ENCODE peak calls at places on chromosomes 6 and 20, in nine cellular contexts. F, U, D, W, Y, Q, L, N and R are unnamed samples.

GRCh38 chr6:14645221-14645620 is 527.6 kb downstream of the CD83 start:
- DNase-seq in W (no peak), U (no peak), Y (no peak), D (no peak), N (no peak), F (no peak), L (no peak), Q (no peak), R (no peak)

GRCh38 chr20:49385471-49385870 is 97.0 kb downstream of the KCNB1 start:
- DNase-seq in F (no peak), U (no peak), L (no peak), D (no peak), N (peak; percentile 36), Y (no peak), Q (peak; percentile 68), W (no peak), R (no peak)

GRCh38 chr20:36941403-36941835 is 10.1 kb downstream of the SAMHD1 start:
- DNase-seq in Y (no peak), U (no peak), W (no peak), N (no peak), F (no peak), L (no peak), D (no peak), Q (peak; percentile 21), R (no peak)

GRCh38 chr20:1933465-1933870 is 38.3 kb downstream of the SIRPA start:
- DNase-seq in Q (peak; percentile 87), U (no peak), F (no peak), D (peak; percentile 52), W (no peak), Y (peak; percentile 25), L (no peak), N (no peak), R (peak; percentile 87)

GRCh38 chr6:143999406-143999805 is 8.7 kb downstream of the PLAGL1 start:
- DNase-seq in Q (peak; percentile 79), L (no peak), D (no peak), U (no peak), Y (no peak), F (no peak), W (no peak), N (no peak), R (no peak)

GRCh38 chr6:32944265-32944664 is 3.4 kb upstream of the HLA-DMB start:
- DNase-seq in L (no peak), D (peak; percentile 56), W (no peak), Y (no peak), Q (no peak), F (peak; percentile 42), U (no peak), N (no peak), R (no peak)

GRCh38 chr6:129667621-129668020 is 42.4 kb downstream of the ARHGAP18 start:
- DNase-seq in F (no peak), U (no peak), N (no peak), Y (no peak), Q (peak; percentile 48), L (no peak), W (no peak), D (peak; percentile 67), R (no peak)

GRCh38 chr6:34771727-34772126 is 14.4 kb downstream of the SNRPC start:
- DNase-seq in Q (peak; percentile 78), U (no peak), L (no peak), F (no peak), W (no peak), D (no peak), N (no peak), Y (no peak), R (no peak)

DNA sequence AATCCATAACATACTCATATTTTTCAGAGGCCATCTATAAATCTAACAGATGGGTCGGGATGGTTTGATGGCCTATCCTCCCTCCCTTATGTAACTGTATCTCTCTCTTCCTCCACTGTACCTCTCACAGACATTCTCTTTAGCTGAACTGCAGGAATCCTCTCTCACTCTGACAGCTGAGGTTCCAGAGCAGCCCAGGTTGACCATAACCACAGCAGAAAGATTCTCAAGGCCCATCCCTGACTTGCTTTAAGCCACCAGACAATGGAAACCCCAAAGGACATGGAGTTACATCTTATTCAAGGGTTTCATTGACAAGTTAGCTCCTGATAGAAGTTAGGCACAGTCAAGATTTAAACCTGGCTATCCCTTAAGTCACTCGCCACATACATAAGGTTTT is 112.6 kb downstream of the ZMYND8 start:
- DNase-seq in W (no peak), D (no peak), Y (no peak), L (no peak), Q (no peak), N (no peak), U (no peak), F (no peak), R (no peak)
- H3K4me1 ChIP-seq in W (no peaks in the 10 kb centered on the region), D (peaks cover 10% of the 10 kb centered on the region), Y (no peaks in the 10 kb centered on the region), L (peaks cover 5% of the 10 kb centered on the region), Q (no peaks in the 10 kb centered on the region), N (no peaks in the 10 kb centered on the region), U (no peaks in the 10 kb centered on the region), F (no peaks in the 10 kb centered on the region), R (no peaks in the 10 kb centered on the region)

GRCh38 chr6:75752365-75752764 is 3.3 kb downstream of the MYO6 start:
- DNase-seq in Y (no peak), F (no peak), Q (peak; percentile 26), U (no peak), L (no peak), N (no peak), D (no peak), W (no peak), R (no peak)
- H3K27ac ChIP-seq in Y (no peak overlapping the region), F (no peak overlapping the region), Q (peak overlapping the region; percentile 25), U (no peak overlapping the region), L (no peak overlapping the region), N (no peak overlapping the region), D (no peak overlapping the region), W (peak overlapping the region; percentile 68), R (peak overlapping the region; percentile 38)

GRCh38 chr6:107101211-107101610 is 14.1 kb downstream of the BEND3 start:
- DNase-seq in Y (no peak), W (no peak), Q (no peak), U (no peak), L (no peak), N (no peak), D (no peak), F (no peak), R (no peak)
- H3K4me1 ChIP-seq in Y (no peaks in the 10 kb centered on the region), W (no peaks in the 10 kb centered on the region), Q (no peaks in the 10 kb centered on the region), U (peaks cover 26% of the 10 kb centered on the region), L (no peaks in the 10 kb centered on the region), N (peaks cover 3% of the 10 kb centered on the region), D (no peaks in the 10 kb centered on the region), F (no peaks in the 10 kb centered on the region), R (no peaks in the 10 kb centered on the region)

GRCh38 chr6:147950623-147950987 is 392.0 kb upstream of the SASH1 start:
- DNase-seq in W (no peak), D (peak; percentile 8), U (no peak), N (no peak), L (no peak), Q (no peak), F (no peak), Y (no peak), R (no peak)
- H3K27ac ChIP-seq in W (peak overlapping the region; percentile 76), D (no peak overlapping the region), U (no peak overlapping the region), N (no peak overlapping the region), L (no peak overlapping the region), Q (no peak overlapping the region), F (no peak overlapping the region), Y (peak overlapping the region; percentile 42), R (no peak overlapping the region)

GRCh38 chr6:41712651-41713103 is 22.7 kb downstream of the TFEB start:
- DNase-seq in F (no peak), D (peak; percentile 86), L (peak; percentile 92), Y (no peak), Q (peak; percentile 47), W (peak; percentile 77), U (no peak), N (no peak), R (peak; percentile 94)
- H3K4me1 ChIP-seq in F (peaks cover 11% of the 10 kb centered on the region), D (peaks cover 52% of the 10 kb centered on the region), L (peaks cover 21% of the 10 kb centered on the region), Y (no peaks in the 10 kb centered on the region), Q (peaks cover 23% of the 10 kb centered on the region), W (peaks cover 39% of the 10 kb centered on the region), U (peaks cover 1% of the 10 kb centered on the region), N (peaks cover 47% of the 10 kb centered on the region), R (peaks cover 61% of the 10 kb centered on the region)

GRCh38 chr6:24927985-24928735 is 7.6 kb downstream of the RIPOR2 start:
- DNase-seq in W (no peak), D (no peak), Q (peak; percentile 31), F (no peak), N (no peak), L (no peak), U (no peak), Y (no peak), R (no peak)

GRCh38 chr6:24926192-24926591 is 9.6 kb downstream of the RIPOR2 start:
- DNase-seq in L (no peak), Q (no peak), N (no peak), W (no peak), Y (no peak), D (no peak), U (no peak), F (peak; percentile 52), R (no peak)

GRCh38 chr6:24925661-24926060 is 10.1 kb downstream of the RIPOR2 start:
- DNase-seq in Y (no peak), W (no peak), D (no peak), Q (no peak), U (no peak), L (no peak), N (no peak), F (no peak), R (no peak)

GRCh38 chr6:24926639-24927038 is 9.1 kb downstream of the RIPOR2 start:
- DNase-seq in U (no peak), W (no peak), D (no peak), Q (no peak), F (no peak), L (no peak), N (no peak), Y (no peak), R (no peak)

DNA sequence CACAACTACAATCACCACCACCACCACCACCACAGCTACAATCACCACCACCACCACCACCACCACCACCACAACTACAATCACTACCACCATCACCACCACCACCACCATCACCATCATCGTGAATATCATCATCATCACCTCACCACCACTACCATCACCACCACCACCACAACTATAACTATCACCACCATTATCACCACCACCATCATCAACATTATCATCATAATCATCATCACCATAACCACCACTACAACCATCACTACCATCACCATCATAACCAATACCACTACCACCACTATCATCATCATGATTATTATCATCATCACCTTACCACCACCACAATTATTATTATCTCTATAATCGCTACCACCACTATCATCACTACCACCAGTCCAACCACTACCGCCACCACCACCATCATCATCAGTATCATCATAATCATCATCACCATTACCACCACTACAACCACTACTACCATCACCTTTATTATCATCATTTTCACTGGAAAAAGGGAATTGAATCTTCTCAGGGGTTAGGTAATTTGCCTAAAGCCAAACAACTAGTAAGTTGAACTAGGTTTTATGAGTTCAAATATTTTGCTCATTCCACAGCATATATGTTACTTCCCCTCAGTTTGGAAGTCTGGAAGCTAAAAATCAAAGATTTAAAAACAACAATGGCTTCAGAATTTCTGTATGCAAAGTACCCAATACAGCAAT is 8.4 kb downstream of the RIPOR2 start:
- DNase-seq in D (no peak), L (no peak), N (no peak), Y (no peak), Q (no peak), W (no peak), U (no peak), F (peak; percentile 45), R (no peak)
- H3K27ac ChIP-seq in D (no peak overlapping the region), L (no peak overlapping the region), N (no peak overlapping the region), Y (no peak overlapping the region), Q (no peak overlapping the region), W (no peak overlapping the region), U (no peak overlapping the region), F (peak overlapping the region; percentile 5), R (no peak overlapping the region)